ENCODE peak calls at places on chromosome 22, in eight cellular contexts. P, H, Q, W, A, E, J and K are unnamed samples.

GRCh38 chr22:47292546-47293320 is 530.3 kb downstream of the TBC1D22A start:
- DNase-seq in P (peak; percentile 45), H (no peak), Q (no peak), W (no peak), A (no peak), E (no peak), J (no peak), K (no peak)

GRCh38 chr22:20032407-20032991 is 11.6 kb downstream of the TANGO2 start:
- DNase-seq in P (no peak), H (no peak), Q (no peak), W (no peak), A (no peak), E (no peak), J (no peak), K (no peak)

GRCh38 chr22:31284756-31285155 is 7.5 kb downstream of the PIK3IP1 start:
- DNase-seq in P (no peak), H (no peak), Q (no peak), W (no peak), A (no peak), E (no peak), J (no peak), K (no peak)

GRCh38 chr22:29480512-29481264 is 670 bp downstream of the NEFH start:
- DNase-seq in P (peak; percentile 71), H (no peak), Q (no peak), W (no peak), A (peak; percentile 5), E (no peak), J (peak; percentile 57), K (peak; percentile 67)

GRCh38 chr22:33666249-33666648 is 254.0 kb downstream of the LARGE1 start:
- DNase-seq in P (no peak), H (no peak), Q (no peak), W (no peak), A (no peak), E (no peak), J (no peak), K (no peak)

GRCh38 chr22:37427128-37427710 is at the start of gene ELFN2:
- DNase-seq in P (peak; percentile 22), H (peak; percentile 5), Q (no peak), W (peak; percentile 22), A (no peak), E (no peak), J (no peak), K (no peak)

GRCh38 chr22:39428597-39429071 is 28.2 kb upstream of the MGAT3 start:
- DNase-seq in P (peak; percentile 32), H (no peak), Q (no peak), W (no peak), A (no peak), E (no peak), J (no peak), K (no peak)

GRCh38 chr22:36288571-36289405 is 35.9 kb downstream of the APOL1 start:
- DNase-seq in P (no peak), H (no peak), Q (no peak), W (no peak), A (no peak), E (no peak), J (no peak), K (no peak)

GRCh38 chr22:29266564-29267461 is 968 bp downstream of the RHBDD3 start:
- DNase-seq in P (no peak), H (no peak), Q (peak; percentile 22), W (no peak), A (no peak), E (no peak), J (no peak), K (no peak)

GRCh38 chr22:43670545-43670944 is 141.6 kb downstream of the EFCAB6 start:
- DNase-seq in P (no peak), H (no peak), Q (no peak), W (no peak), A (no peak), E (no peak), J (no peak), K (no peak)

GRCh38 chr22:25666308-25666707 is 75.7 kb upstream of the MYO18B start:
- DNase-seq in P (no peak), H (no peak), Q (no peak), W (no peak), A (no peak), E (no peak), J (no peak), K (no peak)

GRCh38 chr22:48937032-48937639 is 890.5 kb downstream of the BRD1 start:
- DNase-seq in P (no peak), H (no peak), Q (no peak), W (no peak), A (no peak), E (no peak), J (no peak), K (no peak)

GRCh38 chr22:46742576-46743221 is 4.6 kb upstream of the CERK start:
- DNase-seq in P (no peak), H (no peak), Q (no peak), W (no peak), A (no peak), E (no peak), J (no peak), K (no peak)

GRCh38 chr22:25076281-25076680 is 123.4 kb upstream of the CRYBB3 start:
- DNase-seq in P (no peak), H (no peak), Q (peak; percentile 54), W (no peak), A (no peak), E (no peak), J (peak; percentile 85), K (peak; percentile 85)

GRCh38 chr22:40426671-40427070 is 56.3 kb downstream of the SGSM3 start:
- DNase-seq in P (no peak), H (no peak), Q (no peak), W (no peak), A (no peak), E (no peak), J (no peak), K (no peak)

GRCh38 chr22:47121791-47122190 is 359.3 kb downstream of the TBC1D22A start:
- DNase-seq in P (no peak), H (no peak), Q (no peak), W (no peak), A (no peak), E (no peak), J (no peak), K (no peak)